ENCODE peak calls at places on chromosome 11, in ten cellular contexts. F, R, K, N, S, H, Q, U, V and Z are unnamed samples.

GRCh38 chr11:42161886-42162285 is 702.4 kb upstream of the LRRC4C start:
- DNase-seq in K (no peak), S (peak; percentile 83), N (no peak), F (peak; percentile 79), R (no peak), Q (no peak), H (peak; percentile 51), U (no peak), V (no peak), Z (no peak)

GRCh38 chr11:29119691-29120328 is 897.0 kb downstream of the KCNA4 start:
- DNase-seq in R (no peak), H (peak; percentile 92), V (no peak), S (peak; percentile 79), U (no peak), Q (no peak), F (peak; percentile 95), N (no peak), K (no peak), Z (no peak)

GRCh38 chr11:121082670-121083069 is 18.4 kb upstream of the TECTA start:
- DNase-seq in V (no peak), Q (no peak), F (no peak), H (no peak), R (no peak), U (peak; percentile 73), N (no peak), K (no peak), S (peak; percentile 12), Z (no peak)

GRCh38 chr11:10304495-10305261 is at the start of gene ADM:
- DNase-seq in U (peak; percentile 86), K (peak; percentile 95), V (peak; percentile 88), H (peak; percentile 92), N (no peak), F (peak; percentile 64), R (no peak), S (peak; percentile 96), Q (peak; percentile 74), Z (peak; percentile 96)

GRCh38 chr11:114678125-114679036 is at the start of gene NXPE2:
- DNase-seq in N (no peak), Q (no peak), S (no peak), H (no peak), R (no peak), K (peak; percentile 75), U (no peak), V (no peak), F (peak; percentile 86), Z (no peak)

GRCh38 chr11:827146-827860 is 416 bp upstream of the CRACR2B start:
- DNase-seq in N (no peak), F (no peak), H (no peak), S (no peak), K (peak; percentile 64), R (no peak), U (peak; percentile 73), V (no peak), Q (peak; percentile 81), Z (peak; percentile 91)

GRCh38 chr11:13450832-13451397 is 12.1 kb downstream of the BTBD10 start:
- DNase-seq in K (no peak), U (no peak), H (no peak), R (no peak), S (no peak), F (no peak), V (no peak), Q (no peak), N (no peak), Z (no peak)

GRCh38 chr11:12845739-12846358 is 163.3 kb upstream of the RASSF10 start:
- DNase-seq in U (peak; percentile 72), R (no peak), F (peak; percentile 56), S (no peak), K (peak; percentile 74), N (no peak), Q (peak; percentile 67), V (no peak), H (no peak), Z (no peak)

GRCh38 chr11:22466809-22467208 is 128.6 kb downstream of the SLC17A6 start:
- DNase-seq in N (no peak), S (peak; percentile 75), F (peak; percentile 100), R (no peak), H (peak; percentile 61), U (peak; percentile 6), K (no peak), Q (no peak), V (no peak), Z (no peak)

GRCh38 chr11:62578541-62578940 is 4.8 kb upstream of the EEF1G start:
- DNase-seq in U (no peak), N (no peak), F (no peak), K (no peak), R (no peak), S (no peak), Q (no peak), V (no peak), H (no peak), Z (no peak)

GRCh38 chr11:12160680-12161079 is 50.3 kb downstream of the MICAL2 start:
- DNase-seq in Q (no peak), F (peak; percentile 83), N (no peak), V (no peak), R (no peak), H (no peak), U (no peak), S (peak; percentile 50), K (no peak), Z (peak; percentile 71)

DNA sequence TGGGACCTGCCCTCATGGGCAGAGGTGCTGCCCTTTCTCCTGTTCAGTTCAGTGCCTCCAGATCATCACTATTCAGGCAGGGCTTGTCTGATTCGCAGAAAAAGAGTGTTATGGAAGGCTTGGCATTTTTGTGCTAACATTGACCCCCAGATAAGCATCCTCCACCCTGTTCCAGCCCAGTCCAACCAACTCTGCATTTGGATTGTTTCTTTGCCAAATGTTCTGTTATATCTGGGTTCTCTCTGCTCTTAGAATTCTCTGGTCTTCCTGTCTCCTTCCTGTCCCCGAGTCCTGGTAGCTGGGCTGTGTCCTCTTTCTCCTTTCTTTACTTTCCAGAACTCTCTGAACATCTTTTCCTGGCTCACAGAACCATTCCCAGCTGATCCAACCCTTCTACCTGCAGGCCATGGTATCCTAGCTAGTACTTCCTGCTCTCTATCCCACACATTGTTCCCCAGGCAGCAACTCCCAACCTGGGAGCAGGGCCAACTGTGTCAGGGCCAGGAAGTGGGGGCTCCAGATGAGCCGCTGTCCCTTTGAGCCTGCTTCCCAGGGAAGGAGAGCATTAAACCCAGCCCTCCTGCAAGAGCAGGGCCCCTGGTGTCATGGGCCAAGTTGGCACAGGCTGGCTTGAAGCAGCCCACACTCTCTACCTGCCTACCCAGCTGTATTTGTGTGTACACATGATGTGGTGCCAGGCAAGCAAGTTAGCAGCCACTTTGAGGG is 280.7 kb upstream of the CADM1 start:
- DNase-seq in N (no peak), R (no peak), Q (no peak), H (no peak), U (no peak), F (peak; percentile 14), K (no peak), S (no peak), V (peak; percentile 33), Z (no peak)
- H3K27ac ChIP-seq in N (no peak overlapping the region), R (no peak overlapping the region), Q (no peak overlapping the region), H (no peak overlapping the region), U (no peak overlapping the region), F (no peak overlapping the region), K (no peak overlapping the region), S (no peak overlapping the region), V (no peak overlapping the region), Z (no peak overlapping the region)

GRCh38 chr11:7572001-7572712 is 58.4 kb downstream of the PPFIBP2 start:
- DNase-seq in F (no peak), V (no peak), Q (no peak), K (no peak), N (no peak), R (no peak), S (no peak), U (no peak), H (no peak), Z (no peak)
- TF ChIP-seq CTCF in F (no peak), V (no peak), Q (no peak), K (no peak), N (no peak), R (no peak), S (no peak), U (no peak), H (no peak), Z (no peak)

GRCh38 chr11:33861911-33862310 is 30.0 kb downstream of the LMO2 start:
- DNase-seq in R (no peak), U (no peak), N (no peak), F (no peak), K (no peak), Q (no peak), S (no peak), H (no peak), V (no peak), Z (no peak)

GRCh38 chr11:33863418-33864172 is 28.3 kb downstream of the LMO2 start:
- DNase-seq in S (no peak), U (no peak), F (no peak), K (no peak), Q (no peak), R (no peak), V (no peak), N (no peak), H (no peak), Z (no peak)

GRCh38 chr11:33861366-33861765 is 30.5 kb downstream of the LMO2 start:
- DNase-seq in F (no peak), Q (no peak), V (no peak), U (no peak), N (no peak), R (no peak), S (no peak), K (no peak), H (no peak), Z (no peak)

GRCh38 chr11:33859306-33859705 is 32.6 kb downstream of the LMO2 start:
- DNase-seq in F (no peak), N (no peak), R (no peak), H (no peak), Q (no peak), K (no peak), S (no peak), U (no peak), V (no peak), Z (no peak)

GRCh38 chr11:33860926-33861325 is 30.9 kb downstream of the LMO2 start:
- DNase-seq in H (no peak), N (no peak), K (no peak), V (no peak), S (no peak), U (no peak), Q (peak; percentile 46), F (no peak), R (no peak), Z (no peak)
- H3K27ac ChIP-seq in H (no peak overlapping the region), N (no peak overlapping the region), K (no peak overlapping the region), V (no peak overlapping the region), S (no peak overlapping the region), U (no peak overlapping the region), Q (peak overlapping the region; percentile 47), F (no peak overlapping the region), R (no peak overlapping the region), Z (no peak overlapping the region)

DNA sequence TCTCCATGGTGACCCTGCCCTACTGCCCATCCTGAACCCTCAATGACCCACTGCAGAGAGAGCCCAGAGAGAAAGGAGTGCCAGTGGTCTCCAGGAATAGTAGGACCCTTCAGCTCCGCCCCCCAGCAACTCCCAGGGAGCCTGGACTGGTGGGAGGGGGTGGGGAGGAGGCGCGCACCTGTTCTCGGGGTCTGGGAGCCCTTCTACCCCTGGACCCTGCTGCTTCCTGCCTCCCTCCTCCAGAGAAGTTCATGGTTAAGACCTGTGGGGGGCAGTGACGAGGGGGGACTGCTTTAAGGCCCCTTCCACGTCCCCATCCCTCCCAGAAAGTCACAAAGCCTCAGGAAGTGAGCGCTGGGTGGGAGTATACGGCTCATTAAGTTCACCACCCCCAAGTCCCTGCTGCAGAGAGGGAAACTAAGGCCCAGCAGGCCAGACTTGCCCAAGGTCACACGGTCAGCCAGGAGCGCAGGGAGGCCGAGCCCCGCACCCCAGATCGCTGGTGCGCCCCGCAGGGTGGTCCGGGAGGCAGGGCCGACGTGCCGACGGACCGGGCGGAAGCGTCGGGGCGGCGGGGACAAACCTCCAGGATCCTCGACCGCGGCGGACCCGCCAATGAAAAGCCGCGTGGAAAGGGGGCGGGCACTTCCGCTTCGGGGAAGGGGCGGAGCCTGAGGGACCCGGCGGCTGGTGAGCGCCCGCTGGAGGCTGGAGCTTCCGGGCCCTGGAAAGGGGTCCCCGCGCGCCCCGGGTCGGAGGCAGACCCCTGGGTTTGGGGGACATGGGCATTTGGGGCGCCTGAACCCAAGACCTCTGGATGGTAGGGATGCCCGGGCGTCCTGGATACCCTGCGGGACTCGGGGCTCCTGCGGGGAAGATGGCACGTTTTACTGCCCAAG is at the start of the genes NUDT22 and TRPT1:
- DNase-seq in R (peak; percentile 91), U (peak; percentile 94), F (peak; percentile 72), N (peak; percentile 96), H (peak; percentile 60), V (peak; percentile 90), S (peak; percentile 80), K (peak; percentile 96), Q (peak; percentile 93), Z (peak; percentile 98)
- TF ChIP-seq CTCF in R (peak; percentile 7), U (no peak), F (peak; percentile 24), N (peak; percentile 58), H (peak; percentile 55), V (no peak), S (peak; percentile 24), K (no peak), Q (no peak), Z (no peak)